ENCODE peak calls at places on chromosomes 11 and 22, in six cellular contexts. A is amniotic stem cell; L is left colon; S is neural progenitor cell; U is left ventricle myocardium inferior; F is natural killer cell treated with Interleukin-12 subunit alpha and Interleukin-12 subunit beta and Interleukin-15 and Interleukin-18, amount 100 ng/mL, for 72 hours. I is an unnamed sample.

GRCh38 chr11:50412832-50413231 is 380.2 kb downstream of the OR4C45 start:
- DNase-seq in U (no peak), S (no peak), A (no peak), L (no peak), F (no peak), I (peak)

GRCh38 chr22:44025171-44026065 is 1.3 kb downstream of the PARVB start:
- DNase-seq in L (peak), S (no peak), A (no peak), F (no peak), U (peak), I (peak)

GRCh38 chr11:8262552-8263108 is 1.0 kb downstream of the LMO1 start:
- DNase-seq in U (peak), L (peak), S (peak), F (no peak), A (no peak), I (no peak)

GRCh38 chr22:36377022-36377631 is 10.6 kb downstream of the MYH9 start:
- DNase-seq in A (no peak), U (no peak), S (no peak), F (peak), L (no peak), I (no peak)

GRCh38 chr11:17734418-17734911 is at the start of gene KCNC1:
- DNase-seq in L (no peak), S (peak), A (no peak), U (no peak), F (no peak), I (peak)

GRCh38 chr11:103648054-103648453 is 388.4 kb upstream of the DDI1 start:
- DNase-seq in A (no peak), F (no peak), L (no peak), S (no peak), U (no peak), I (no peak)

GRCh38 chr11:1755344-1756023 is 5.1 kb upstream of the IFITM10 start:
- DNase-seq in S (no peak), U (peak), F (no peak), L (no peak), A (no peak), I (peak)

GRCh38 chr11:4808476-4808875 is 4.3 kb upstream of the OR52R1 start:
- DNase-seq in S (no peak), U (no peak), F (no peak), A (no peak), L (no peak), I (no peak)

GRCh38 chr11:68431984-68432600 is 28.5 kb upstream of the PPP6R3 start:
- DNase-seq in A (no peak), F (no peak), L (no peak), U (no peak), S (no peak), I (no peak)

GRCh38 chr11:47961383-47961782 is 19.0 kb upstream of the PTPRJ start:
- DNase-seq in F (no peak), S (peak), A (no peak), L (no peak), U (no peak), I (no peak)

GRCh38 chr11:8604078-8604723 is 10.2 kb upstream of the STK33 start:
- DNase-seq in S (peak), F (no peak), L (peak), U (peak), A (peak), I (no peak)

GRCh38 chr11:61477734-61478148 is 30.8 kb upstream of the LRRC10B start:
- DNase-seq in A (no peak), U (peak), L (no peak), F (no peak), S (peak), I (peak)

GRCh38 chr22:38304526-38304925 is 12.7 kb downstream of the CSNK1E start:
- DNase-seq in U (peak), S (no peak), F (no peak), L (no peak), A (no peak), I (no peak)

GRCh38 chr11:92409956-92410355 is 185.3 kb downstream of the FAT3 start:
- DNase-seq in S (no peak), A (no peak), U (no peak), L (no peak), F (no peak), I (no peak)

I was measured in Right ventricle myocardium inferior.